ENCODE peak calls at places on chromosomes 13 and 19, in ten cellular contexts. Y, C, F, A, O, X, K, W, U and T are unnamed samples.

GRCh38 chr13:48181482-48182145 is 51.4 kb upstream of the ITM2B start:
- DNase-seq in Y (no peak), C (no peak), F (no peak), A (no peak), O (no peak), X (no peak), K (no peak), W (no peak), U (no peak), T (no peak)

GRCh38 chr19:52941941-52942370 is 18.7 kb upstream of the ZNF888 start:
- DNase-seq in Y (peak), C (peak), F (peak), A (peak), O (peak), X (peak), K (peak), W (peak), U (no peak), T (peak)

GRCh38 chr13:110240352-110240751 is 66.6 kb downstream of the COL4A1 start:
- DNase-seq in Y (no peak), C (no peak), F (no peak), A (no peak), O (no peak), X (no peak), K (no peak), W (no peak), U (no peak), T (no peak)

GRCh38 chr13:112442483-112443090 is 66.4 kb downstream of the SPACA7 start:
- DNase-seq in Y (no peak), C (peak), F (no peak), A (no peak), O (no peak), X (peak), K (no peak), W (peak), U (no peak), T (peak)

GRCh38 chr13:112771877-112772538 is 82.2 kb downstream of the ATP11A start:
- DNase-seq in Y (no peak), C (no peak), F (no peak), A (no peak), O (no peak), X (no peak), K (no peak), W (no peak), U (no peak), T (no peak)

GRCh38 chr13:51923983-51924539 is 62.3 kb downstream of the CCDC70 start:
- DNase-seq in Y (no peak), C (no peak), F (no peak), A (no peak), O (no peak), X (peak), K (no peak), W (peak), U (no peak), T (no peak)

GRCh38 chr19:6531956-6532243 is 1.1 kb downstream of the TNFSF9 start:
- DNase-seq in Y (no peak), C (no peak), F (no peak), A (no peak), O (no peak), X (no peak), K (no peak), W (no peak), U (no peak), T (no peak)

GRCh38 chr19:48918071-48918470 is 15.4 kb upstream of the DHDH start:
- DNase-seq in Y (no peak), C (no peak), F (no peak), A (no peak), O (no peak), X (no peak), K (peak), W (no peak), U (no peak), T (no peak)

GRCh38 chr19:38304866-38305429 is 897 bp downstream of the C19orf33 start:
- DNase-seq in Y (no peak), C (no peak), F (no peak), A (no peak), O (peak), X (no peak), K (no peak), W (peak), U (no peak), T (peak)

GRCh38 chr13:33204130-33204927 is 81.2 kb downstream of the STARD13 start:
- DNase-seq in Y (peak), C (peak), F (peak), A (peak), O (peak), X (no peak), K (peak), W (no peak), U (peak), T (no peak)

GRCh38 chr19:13615890-13616289 is 109.6 kb upstream of the CACNA1A start:
- DNase-seq in Y (no peak), C (no peak), F (peak), A (peak), O (no peak), X (no peak), K (no peak), W (no peak), U (no peak), T (no peak)

GRCh38 chr19:54462072-54462712 is 1.4 kb downstream of the LENG9 start:
- DNase-seq in Y (no peak), C (no peak), F (peak), A (no peak), O (no peak), X (no peak), K (no peak), W (no peak), U (no peak), T (no peak)

GRCh38 chr13:30009411-30009810 is 159.0 kb upstream of the UBL3 start:
- DNase-seq in Y (no peak), C (no peak), F (no peak), A (no peak), O (no peak), X (no peak), K (no peak), W (no peak), U (no peak), T (peak)

GRCh38 chr19:34686455-34686854 is 9.0 kb downstream of the ZNF302 start:
- DNase-seq in Y (no peak), C (no peak), F (no peak), A (no peak), O (no peak), X (no peak), K (no peak), W (no peak), U (no peak), T (peak)

GRCh38 chr13:89287381-89287780 is 1616.2 kb downstream of the SLITRK5 start:
- DNase-seq in Y (no peak), C (no peak), F (no peak), A (no peak), O (no peak), X (no peak), K (no peak), W (no peak), U (no peak), T (no peak)

GRCh38 chr19:15640904-15641597 is 354 bp downstream of the CYP4F3 start:
- DNase-seq in Y (no peak), C (no peak), F (no peak), A (no peak), O (no peak), X (peak), K (no peak), W (no peak), U (no peak), T (peak)

GRCh38 chr13:35475960-35476943 is at the start of gene MAB21L1:
- DNase-seq in Y (no peak), C (peak), F (peak), A (peak), O (no peak), X (peak), K (peak), W (peak), U (no peak), T (no peak)

GRCh38 chr13:50365683-50366391 is 350.6 kb downstream of the KCNRG start:
- DNase-seq in Y (no peak), C (no peak), F (no peak), A (no peak), O (no peak), X (peak), K (peak), W (no peak), U (no peak), T (peak)

GRCh38 chr13:31912641-31913401 is 118.8 kb upstream of the FRY start:
- DNase-seq in Y (no peak), C (no peak), F (no peak), A (no peak), O (no peak), X (no peak), K (no peak), W (no peak), U (no peak), T (peak)
- TF ChIP-seq CTCF in Y (no peak), C (no peak), F (no peak), A (no peak), O (no peak), X (no peak), K (no peak), W (no peak), U (no peak), T (no peak)

DNA sequence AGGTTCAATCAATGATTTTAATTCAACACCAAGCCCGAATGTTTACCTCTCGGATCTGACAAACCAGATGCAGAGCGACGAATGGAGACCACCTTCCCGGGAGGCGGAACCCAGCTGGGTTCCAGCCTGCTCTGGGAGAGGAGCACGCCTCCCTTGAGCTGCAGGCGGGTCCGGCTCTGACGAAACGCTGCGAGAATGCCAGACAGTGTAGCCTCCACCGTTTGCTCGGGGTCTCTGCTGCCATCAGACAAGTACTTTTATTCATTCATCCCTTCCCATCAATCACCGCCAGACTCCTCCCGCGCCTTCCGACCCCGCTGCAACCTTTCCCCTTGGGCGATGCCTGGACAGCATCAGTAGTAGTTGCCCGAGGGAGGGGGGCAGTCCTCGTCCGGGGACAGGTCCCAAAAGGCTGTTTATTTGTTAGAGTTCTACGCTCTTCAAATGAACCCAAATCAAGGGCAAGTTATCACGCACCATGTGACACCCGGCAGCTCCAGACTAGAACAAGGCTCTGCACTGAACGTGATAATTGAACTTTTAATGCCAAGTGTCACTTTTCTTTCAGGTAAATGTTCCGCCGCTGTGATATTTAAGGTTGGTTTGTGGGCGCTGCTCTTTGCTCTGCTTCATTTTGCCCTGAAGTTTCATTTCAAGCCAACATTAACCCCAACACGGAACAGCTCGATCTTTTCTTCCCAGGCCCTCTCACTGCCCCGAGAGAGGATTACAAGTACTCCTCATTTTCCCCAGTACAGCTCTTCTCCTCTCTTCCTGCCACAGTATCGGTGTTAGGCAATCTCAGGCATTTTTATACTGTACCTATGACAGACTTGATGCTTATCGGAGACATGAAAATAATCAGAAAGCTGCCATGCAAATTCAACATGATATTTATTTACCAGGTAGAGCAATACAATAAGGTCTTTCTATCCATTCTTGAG is 992 bp upstream of the EDNRB start:
- DNase-seq in Y (peak), C (peak), F (no peak), A (peak), O (peak), X (peak), K (peak), W (peak), U (no peak), T (no peak)
- H3K4me3 ChIP-seq in Y (peak), C (peak), F (peak), A (peak), O (peak), X (peak), K (peak), W (peak), U (peak), T (no peak)

GRCh38 chr19:31110331-31110730 is 238.9 kb downstream of the TSHZ3 start:
- DNase-seq in Y (peak), C (peak), F (no peak), A (no peak), O (no peak), X (peak), K (no peak), W (peak), U (no peak), T (peak)
- TF ChIP-seq CTCF in Y (no peak), C (peak), F (no peak), A (peak), O (peak), X (no peak), K (no peak), W (peak), U (no peak), T (peak)

GRCh38 chr13:106919093-106919492 is 351.2 kb upstream of the ARGLU1 start:
- DNase-seq in Y (no peak), C (peak), F (no peak), A (peak), O (no peak), X (no peak), K (peak), W (no peak), U (no peak), T (no peak)
- H3K4me3 ChIP-seq in Y (no peak), C (no peak), F (no peak), A (peak), O (peak), X (no peak), K (no peak), W (peak), U (peak), T (no peak)